ENCODE peak calls at places on chromosomes 11 and 22, in ten cellular contexts. O is bronchial epithelial cell, G is choroid plexus epithelial cell, D is WTC11, E is uterus, V is SK-N-SH, S is MCF 10A, J is adrenal gland, P is astrocyte of the spinal cord, Y is tibial nerve. Q is an unnamed sample.

GRCh38 chr11:877565-877964 is 33.0 kb downstream of the CHID1 start:
- DNase-seq in D (peak), S (no peak), Y (no peak), V (peak), E (no peak), P (no peak), G (no peak), J (no peak), O (no peak), Q (no peak)

GRCh38 chr22:30206964-30207363 is 39.6 kb downstream of the LIF start:
- DNase-seq in O (peak), P (peak), D (peak), G (peak), S (peak), E (peak), J (peak), Y (no peak), V (peak), Q (peak)

GRCh38 chr22:38315801-38316339 is 1.4 kb downstream of the CSNK1E start:
- DNase-seq in G (no peak), E (no peak), D (no peak), S (peak), V (no peak), Y (no peak), J (no peak), O (no peak), P (peak), Q (peak)

GRCh38 chr11:71384561-71384960 is 63.6 kb downstream of the DHCR7 start:
- DNase-seq in E (no peak), Y (no peak), S (no peak), D (no peak), J (no peak), P (no peak), G (no peak), V (no peak), O (no peak), Q (no peak)

GRCh38 chr11:78030429-78031325 is 7.6 kb upstream of the KCTD14 start:
- DNase-seq in D (no peak), O (no peak), P (peak), E (no peak), J (peak), G (peak), Y (no peak), V (peak), S (peak), Q (peak)

GRCh38 chr11:131486100-131486499 is 115.7 kb downstream of the NTM start:
- DNase-seq in J (no peak), D (no peak), S (no peak), E (no peak), Y (no peak), V (no peak), P (no peak), O (no peak), G (no peak), Q (peak)

GRCh38 chr11:108364159-108364558 is 103.2 kb downstream of the C11orf65 start:
- DNase-seq in Y (no peak), E (no peak), G (peak), J (no peak), D (no peak), P (peak), S (no peak), V (no peak), O (no peak), Q (peak)

GRCh38 chr22:30920407-30920806 is 48.2 kb downstream of the MORC2 start:
- DNase-seq in J (peak), S (peak), D (peak), G (peak), V (peak), E (peak), P (peak), Y (peak), O (peak), Q (peak)

GRCh38 chr11:12187399-12187798 is 77.0 kb downstream of the MICAL2 start:
- DNase-seq in J (no peak), E (no peak), Y (no peak), P (peak), D (no peak), S (no peak), G (no peak), V (no peak), O (peak), Q (peak)

GRCh38 chr11:46541593-46542371 is 52.0 kb downstream of the AMBRA1 start:
- DNase-seq in Y (no peak), D (no peak), P (no peak), O (no peak), S (no peak), J (peak), E (no peak), G (no peak), V (no peak), Q (no peak)

GRCh38 chr11:123351375-123351774 is 78.7 kb upstream of the GRAMD1B start:
- DNase-seq in J (no peak), Y (no peak), S (no peak), G (no peak), V (peak), D (peak), O (no peak), P (no peak), E (no peak), Q (peak)

DNA sequence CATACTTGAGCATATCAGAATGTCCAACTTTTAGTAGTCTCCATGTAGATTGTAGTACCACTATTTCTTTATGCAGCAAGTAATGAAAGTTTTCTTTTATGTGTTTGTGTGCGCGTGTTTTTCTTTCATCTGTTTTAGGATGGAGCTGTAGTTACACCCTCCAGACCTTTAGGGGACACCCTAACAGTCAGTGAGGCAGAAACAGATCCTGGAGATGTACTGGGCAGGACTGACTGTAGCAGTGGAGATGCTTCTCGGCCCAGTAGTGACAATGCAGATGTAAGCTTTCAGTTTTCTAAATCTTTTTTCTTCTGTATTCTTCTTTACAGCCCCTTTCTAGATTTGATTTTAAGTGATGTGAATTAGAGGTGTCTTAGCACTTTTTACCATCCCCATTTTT is 79.9 kb upstream of the GRIK4 start:
- DNase-seq in V (peak), S (peak), P (no peak), Y (no peak), O (peak), G (peak), E (no peak), D (peak), J (no peak), Q (peak)
- TF ChIP-seq CTCF in V (peak), S (peak), P (peak), Y (no peak), O (peak), G (peak), E (peak), D (peak), J (peak), Q (peak)

DNA sequence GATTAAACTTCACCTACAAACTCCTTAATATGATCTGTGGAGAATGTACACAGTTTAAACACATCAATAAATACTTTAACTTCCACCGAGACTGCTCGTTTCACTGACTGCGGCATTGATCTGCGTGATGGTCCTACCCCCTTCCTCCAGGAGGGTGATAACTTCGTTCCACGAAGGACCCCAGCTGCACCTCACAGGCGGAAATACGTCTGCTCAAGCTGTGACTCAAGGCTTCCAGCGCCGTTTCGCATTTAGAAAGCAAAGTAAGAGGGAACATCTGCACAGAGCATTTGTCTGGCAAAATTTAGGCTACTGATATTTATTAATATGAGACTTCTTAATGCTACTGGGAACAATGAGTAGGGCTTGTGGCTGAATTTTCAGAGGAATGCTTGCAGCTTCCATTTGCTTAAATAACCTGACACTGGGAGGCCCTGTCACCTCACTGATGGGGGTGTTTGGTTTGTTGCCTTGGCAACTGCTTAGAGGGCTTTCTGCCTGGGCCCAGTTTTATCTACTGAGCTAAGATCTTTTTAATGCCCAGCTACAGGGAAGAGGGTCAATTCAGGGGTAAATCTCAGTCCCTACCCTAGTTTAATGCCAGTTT is 14.8 kb upstream of the ST14 start:
- DNase-seq in Y (no peak), J (no peak), O (no peak), D (no peak), E (no peak), G (peak), V (no peak), P (peak), S (no peak), Q (no peak)
- TF ChIP-seq CTCF in Y (no peak), J (no peak), O (no peak), D (no peak), E (no peak), G (no peak), V (no peak), P (no peak), S (no peak), Q (no peak)

DNA sequence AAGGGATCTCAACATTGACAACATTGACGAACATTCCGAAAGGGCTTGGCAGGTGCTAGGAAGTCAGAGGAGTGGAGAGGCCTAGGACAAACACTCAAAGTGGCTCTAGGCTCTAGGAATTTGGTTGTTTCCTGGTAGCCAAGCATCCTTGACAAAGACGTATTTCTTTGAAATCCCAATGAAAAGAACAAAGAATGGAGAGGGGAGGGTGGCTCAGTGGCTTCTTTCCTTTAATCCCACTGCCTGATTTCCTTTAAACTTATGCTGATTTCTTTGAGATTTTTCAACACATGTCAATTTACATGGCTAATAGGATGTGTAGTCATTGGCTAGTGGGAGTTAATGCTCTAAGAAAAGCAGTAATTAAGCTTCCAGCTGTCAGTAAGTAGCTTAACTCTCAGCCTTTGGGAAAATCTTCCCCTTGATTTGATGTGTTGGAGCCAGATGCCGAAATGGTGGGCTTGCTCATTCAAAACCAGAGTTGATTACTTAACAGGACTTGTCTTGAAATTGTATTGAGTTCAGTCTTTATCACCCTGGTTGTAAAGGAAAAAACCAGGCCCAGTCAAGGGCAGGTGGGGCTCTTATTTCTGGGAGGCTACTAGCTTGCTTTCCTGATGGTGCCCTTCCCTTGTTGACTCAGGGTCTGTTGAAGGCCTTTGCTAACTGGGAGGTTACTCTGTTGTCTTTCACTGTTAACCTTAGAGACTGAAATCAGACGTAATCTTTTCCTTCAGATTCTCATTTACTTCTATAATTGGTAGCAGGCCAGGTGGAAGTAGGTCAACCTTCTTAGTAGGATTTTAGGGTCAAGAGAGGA is 44.6 kb upstream of the SORL1-AS1 start:
- DNase-seq in J (no peak), V (no peak), Y (no peak), D (no peak), E (no peak), O (no peak), G (no peak), P (no peak), S (no peak), Q (no peak)
- TF ChIP-seq CTCF in J (no peak), V (no peak), Y (no peak), D (no peak), E (no peak), O (no peak), G (no peak), P (no peak), S (no peak), Q (no peak)

GRCh38 chr11:74094393-74094792 is 76.4 kb downstream of the C2CD3 start:
- DNase-seq in P (no peak), D (no peak), S (peak), J (no peak), G (no peak), Y (no peak), O (peak), E (no peak), V (no peak), Q (no peak)

GRCh38 chr11:74091549-74091948 is 79.3 kb downstream of the C2CD3 start:
- DNase-seq in D (no peak), S (no peak), O (no peak), G (no peak), J (no peak), E (no peak), V (no peak), P (no peak), Y (no peak), Q (no peak)

GRCh38 chr11:74086242-74086884 is 77.5 kb upstream of the UCP3 start:
- DNase-seq in Y (no peak), V (peak), G (peak), E (no peak), P (no peak), D (no peak), O (no peak), S (no peak), J (no peak), Q (no peak)

GRCh38 chr11:74092425-74092824 is 78.4 kb downstream of the C2CD3 start:
- DNase-seq in V (no peak), D (no peak), S (no peak), G (no peak), E (no peak), J (no peak), P (no peak), Y (no peak), O (no peak), Q (no peak)

DNA sequence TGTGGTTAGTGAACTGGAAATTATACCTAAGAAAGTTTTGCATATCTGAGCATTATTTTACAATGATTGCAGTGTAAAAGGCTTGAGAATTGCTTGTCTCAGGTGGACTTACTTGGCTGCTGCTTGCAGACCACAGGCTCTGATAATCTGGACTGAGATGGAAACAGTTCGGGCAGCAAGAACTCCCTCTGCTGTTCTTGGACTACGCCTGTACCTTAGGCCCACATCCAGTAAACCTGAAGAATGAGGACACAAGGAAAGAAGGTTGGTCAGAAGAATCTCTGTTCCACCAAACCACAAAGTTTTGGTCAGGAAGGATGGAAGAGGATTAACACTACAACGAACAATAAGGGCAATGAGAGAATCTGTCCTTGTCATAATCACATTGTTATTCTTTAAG is 80.1 kb downstream of the C2CD3 start:
- DNase-seq in O (peak), J (no peak), E (no peak), D (no peak), P (no peak), G (peak), Y (no peak), V (no peak), S (peak), Q (peak)
- TF ChIP-seq CTCF in O (peak), J (no peak), E (no peak), D (no peak), P (peak), G (peak), Y (no peak), V (no peak), S (no peak), Q (peak)

GRCh38 chr22:50246242-50247175 is 1.7 kb upstream of the TUBGCP6 start:
- DNase-seq in D (no peak), G (no peak), Y (no peak), P (no peak), O (no peak), S (no peak), J (no peak), V (no peak), E (no peak), Q (no peak)
- TF ChIP-seq CTCF in D (no peak), G (no peak), Y (no peak), P (no peak), O (peak), S (no peak), J (no peak), V (no peak), E (no peak), Q (peak)

DNA sequence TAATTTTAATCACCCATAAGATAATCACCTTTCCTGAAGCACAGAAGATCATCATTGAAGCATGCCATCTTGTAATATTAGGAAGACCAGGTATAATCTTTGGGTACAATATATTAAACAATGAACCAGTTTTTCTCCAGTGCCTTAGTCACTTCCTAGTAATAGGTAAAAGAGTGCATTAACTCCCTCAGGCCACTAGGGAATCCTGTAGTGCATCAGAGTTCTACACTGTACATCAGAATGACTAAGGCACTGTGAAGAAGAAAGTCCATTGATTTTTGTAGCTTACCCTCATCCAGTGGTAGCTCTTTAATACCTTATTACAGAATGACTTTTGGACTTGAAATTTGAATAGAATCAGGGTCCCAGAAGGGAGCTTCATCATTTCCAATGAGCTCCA is 4.5 kb downstream of the C11orf87 start:
- DNase-seq in S (peak), V (peak), O (peak), E (no peak), J (no peak), Y (no peak), D (no peak), P (no peak), G (peak), Q (peak)
- TF ChIP-seq CTCF in S (peak), V (peak), O (peak), E (no peak), J (peak), Y (no peak), D (no peak), P (peak), G (peak), Q (peak)

Q was measured in cardiac fibroblast.